ENCODE peak calls at places on chromosomes 7 and 10, in six cellular contexts. N is retina; Z is Panc1; V is LoVo; Q is stimulated activated CD4-positive, alpha-beta T cell treated with anti-CD3 and anti-CD28 coated beads, Interleukin-1b, Interleukin-23, amount 100 ng/mL, for 1 hour; F is fibroblast of the conjunctiva. O is an unnamed sample.

GRCh38 chr10:24518981-24519597 is 204.6 kb downstream of the ARHGAP21 start:
- DNase-seq in N (peak; percentile 76), Z (peak; percentile 17), V (peak; percentile 56), Q (no peak), F (peak; percentile 39), O (peak; percentile 6)

GRCh38 chr10:1989090-1989489 is 251.8 kb upstream of the ADARB2 start:
- DNase-seq in N (no peak), Z (no peak), V (no peak), Q (no peak), F (no peak), O (no peak)

GRCh38 chr7:96591159-96591899 is 118.3 kb downstream of the SEM1 start:
- DNase-seq in N (no peak), Z (no peak), V (no peak), Q (no peak), F (no peak), O (no peak)

GRCh38 chr10:44389150-44389549 is 4.3 kb upstream of the CXCL12 start:
- DNase-seq in N (no peak), Z (no peak), V (no peak), Q (no peak), F (no peak), O (no peak)

GRCh38 chr7:23058412-23059096 is 44.6 kb upstream of the HYCC1 start:
- DNase-seq in N (no peak), Z (no peak), V (no peak), Q (no peak), F (no peak), O (no peak)

GRCh38 chr7:137932881-137933269 is 69.0 kb downstream of the CREB3L2 start:
- DNase-seq in N (no peak), Z (no peak), V (no peak), Q (no peak), F (peak; percentile 23), O (no peak)

GRCh38 chr7:332646-333398 is 42.9 kb downstream of the FOXL3 start:
- DNase-seq in N (peak; percentile 88), Z (no peak), V (peak; percentile 68), Q (peak; percentile 87), F (no peak), O (peak; percentile 80)

GRCh38 chr10:130207205-130207604 is 71.0 kb downstream of the GLRX3 start:
- DNase-seq in N (no peak), Z (no peak), V (no peak), Q (no peak), F (no peak), O (no peak)

GRCh38 chr10:61662794-61663259 is at the start of gene CABCOCO1:
- DNase-seq in N (peak; percentile 95), Z (no peak), V (peak; percentile 61), Q (no peak), F (peak; percentile 23), O (no peak)

GRCh38 chr7:50952544-50952943 is 169.8 kb upstream of the GRB10 start:
- DNase-seq in N (no peak), Z (no peak), V (no peak), Q (no peak), F (no peak), O (no peak)